ENCODE peak calls at places on chromosome 18, in seven cellular contexts. X, Q, U, R, O, V and T are unnamed samples. For H3K9me3 and H3K4me1, the result is how much of the 10 kb centered on the place peaks cover.

GRCh38 chr18:54086863-54087262 is 137.6 kb downstream of the MBD2 start:
- DNase-seq in O (no peak), X (no peak), Q (no peak), U (no peak), R (no peak), V (no peak), T (no peak)

GRCh38 chr18:61893304-61893970 is 630 bp upstream of the RNF152 start:
- DNase-seq in X (peak), Q (peak), R (no peak), O (no peak), U (peak), V (peak), T (peak)

GRCh38 chr18:8706545-8706980 is 1.2 kb downstream of the MTCL1 start:
- DNase-seq in U (no peak), V (peak), X (no peak), Q (no peak), R (no peak), O (no peak), T (no peak)

GRCh38 chr18:44636241-44636640 is 44.4 kb upstream of the SETBP1 start:
- DNase-seq in V (no peak), Q (no peak), R (no peak), X (no peak), U (no peak), O (no peak), T (no peak)

GRCh38 chr18:49161627-49162026 is 210.9 kb upstream of the SMAD7 start:
- DNase-seq in U (no peak), Q (no peak), O (no peak), X (no peak), R (no peak), V (no peak), T (no peak)

GRCh38 chr18:77249583-77250500 is at the start of gene GALR1:
- DNase-seq in U (no peak), X (no peak), Q (no peak), R (no peak), V (no peak), O (no peak), T (no peak)

GRCh38 chr18:67665266-67665665 is 148.7 kb upstream of the DSEL start:
- DNase-seq in R (no peak), V (no peak), O (no peak), X (no peak), U (no peak), Q (no peak), T (no peak)

GRCh38 chr18:30183766-30184165 is 858.8 kb downstream of the DSC3 start:
- DNase-seq in O (no peak), U (no peak), V (no peak), Q (no peak), X (no peak), R (no peak), T (no peak)

GRCh38 chr18:24177499-24178133 is 38.8 kb downstream of the CABYR start:
- DNase-seq in U (no peak), R (no peak), Q (no peak), O (no peak), X (no peak), V (no peak), T (no peak)

GRCh38 chr18:5649439-5649838 is 105.6 kb upstream of the EPB41L3 start:
- DNase-seq in R (no peak), O (no peak), V (no peak), U (no peak), Q (no peak), X (no peak), T (no peak)

GRCh38 chr18:63290456-63291200 is 28.9 kb downstream of the BCL2 start:
- DNase-seq in R (no peak), V (no peak), Q (no peak), O (no peak), X (no peak), U (no peak), T (no peak)

GRCh38 chr18:54161267-54161666 is 63.2 kb downstream of the MBD2 start:
- DNase-seq in O (no peak), U (no peak), R (no peak), V (no peak), Q (no peak), X (no peak), T (no peak)

GRCh38 chr18:51490417-51490816 is 292.9 kb upstream of the MEX3C start:
- DNase-seq in R (no peak), U (no peak), X (no peak), V (no peak), Q (no peak), O (no peak), T (no peak)

GRCh38 chr18:13279181-13280065 is 60.9 kb downstream of the LDLRAD4 start:
- DNase-seq in Q (peak), X (no peak), R (no peak), O (no peak), U (no peak), V (peak), T (no peak)

GRCh38 chr18:23982154-23983071 is 32.1 kb upstream of the TTC39C start:
- DNase-seq in Q (peak), O (no peak), V (no peak), R (peak), U (peak), X (peak), T (peak)

GRCh38 chr18:55090566-55091187 is 131.4 kb upstream of the CCDC68 start:
- DNase-seq in Q (no peak), V (no peak), R (no peak), U (no peak), X (no peak), O (no peak), T (no peak)

GRCh38 chr18:71665131-71665530 is 879.0 kb downstream of the CBLN2 start:
- DNase-seq in U (no peak), X (no peak), R (no peak), Q (no peak), V (no peak), O (no peak), T (no peak)

GRCh38 chr18:22346342-22346967 is 71.3 kb downstream of the CTAGE1 start:
- DNase-seq in X (peak), V (no peak), Q (peak), U (peak), R (no peak), O (no peak), T (peak)

GRCh38 chr18:3468066-3468705 is 18.2 kb downstream of the TGIF1 start:
- DNase-seq in X (no peak), V (no peak), R (no peak), U (peak), O (no peak), Q (no peak), T (no peak)

GRCh38 chr18:55097406-55098170 is 138.3 kb upstream of the CCDC68 start:
- DNase-seq in R (peak), Q (no peak), U (no peak), X (no peak), O (no peak), V (no peak), T (no peak)

GRCh38 chr18:69064063-69064462 is 266.2 kb downstream of the CCDC102B start:
- DNase-seq in V (no peak), X (no peak), U (no peak), R (no peak), Q (no peak), O (no peak), T (no peak)

GRCh38 chr18:76126327-76126726 is 368.7 kb downstream of the ZNF516 start:
- DNase-seq in V (no peak), O (no peak), U (no peak), X (no peak), Q (no peak), R (no peak), T (no peak)

GRCh38 chr18:74510770-74511095 is 14.6 kb downstream of the CNDP2 start:
- DNase-seq in X (peak), R (no peak), O (no peak), Q (no peak), V (no peak), U (no peak), T (no peak)

GRCh38 chr18:36352384-36352783 is 54.9 kb downstream of the FHOD3 start:
- DNase-seq in Q (peak), R (peak), U (no peak), V (no peak), O (no peak), X (no peak), T (peak)

GRCh38 chr18:44813586-44813985 is 132.9 kb downstream of the SETBP1 start:
- DNase-seq in V (no peak), U (no peak), Q (no peak), R (no peak), O (no peak), X (no peak), T (no peak)

GRCh38 chr18:10410472-10411300 is 43.7 kb upstream of the APCDD1 start:
- DNase-seq in X (no peak), V (no peak), U (no peak), O (no peak), R (no peak), Q (no peak), T (peak)

GRCh38 chr18:75533954-75534353 is 106.5 kb upstream of the SMIM21 start:
- DNase-seq in U (no peak), O (no peak), V (no peak), R (no peak), X (no peak), Q (no peak), T (no peak)

GRCh38 chr18:73895701-73896100 is 251.9 kb downstream of the FBXO15 start:
- DNase-seq in X (no peak), Q (no peak), V (no peak), R (no peak), O (no peak), U (no peak), T (no peak)

GRCh38 chr18:70234667-70235459 is 29.4 kb upstream of the RTTN start:
- DNase-seq in U (no peak), V (no peak), R (peak), Q (peak), X (no peak), O (no peak), T (no peak)

GRCh38 chr18:48743046-48743445 is 204.2 kb downstream of the CTIF start:
- DNase-seq in O (peak), X (peak), R (no peak), V (peak), U (peak), Q (peak), T (no peak)

GRCh38 chr18:9594782-9595181 is 19.6 kb downstream of the PPP4R1 start:
- DNase-seq in X (no peak), U (no peak), R (no peak), Q (no peak), V (no peak), O (no peak), T (no peak)

GRCh38 chr18:21369146-21369545 is 127.1 kb downstream of the GREB1L start:
- DNase-seq in R (peak), V (no peak), Q (no peak), X (no peak), U (no peak), O (no peak), T (no peak)

GRCh38 chr18:48034651-48035555 is 104.4 kb upstream of the SMAD2 start:
- DNase-seq in R (no peak), Q (no peak), V (peak), X (peak), U (no peak), O (no peak), T (no peak)

GRCh38 chr18:57649536-57650495 is 28.2 kb upstream of the NARS1 start:
- DNase-seq in Q (no peak), R (peak), X (no peak), U (no peak), O (no peak), V (no peak), T (peak)

GRCh38 chr18:49168970-49169619 is 218.3 kb upstream of the SMAD7 start:
- DNase-seq in O (no peak), X (no peak), U (peak), R (no peak), Q (no peak), V (no peak), T (peak)

GRCh38 chr18:183769-184168 is 25.4 kb downstream of the USP14 start:
- DNase-seq in V (no peak), R (no peak), O (no peak), X (no peak), U (no peak), Q (no peak), T (no peak)

GRCh38 chr18:37408676-37409305 is 156.8 kb downstream of the CELF4 start:
- DNase-seq in R (no peak), O (no peak), V (no peak), X (no peak), U (no peak), Q (no peak), T (no peak)

DNA sequence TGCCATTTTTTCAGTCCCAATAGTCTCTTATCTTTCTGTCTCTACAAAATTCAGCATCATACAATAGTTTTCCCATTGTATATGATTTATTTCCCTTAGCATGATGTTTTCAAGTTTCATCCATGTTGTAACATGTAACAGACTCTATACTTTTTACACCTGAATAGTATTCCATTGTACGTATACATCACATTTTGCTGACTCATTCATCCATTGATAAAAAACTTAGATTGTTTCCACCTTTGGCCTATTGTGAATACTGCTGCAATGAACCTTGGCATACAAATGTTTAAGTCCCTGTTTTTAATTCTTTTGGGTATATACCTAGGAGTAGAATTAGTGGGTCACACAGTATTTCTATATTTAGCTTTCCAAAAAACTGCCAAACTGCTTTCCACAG is 349.3 kb upstream of the CDH2 start:
- DNase-seq in Q (no peak), V (no peak), O (no peak), X (no peak), R (no peak), U (no peak), T (no peak)
- H3K9me3 ChIP-seq in Q (under half), V (under half), O (under half), X (under half), R (under half), U (under half), T (under half)

GRCh38 chr18:79399275-79400081 is 3.7 kb downstream of the NFATC1 start:
- DNase-seq in Q (peak), V (peak), U (no peak), X (peak), O (no peak), R (no peak), T (no peak)

GRCh38 chr18:79400591-79401381 is 5.1 kb downstream of the NFATC1 start:
- DNase-seq in X (peak), O (no peak), R (no peak), U (no peak), V (peak), Q (peak), T (no peak)

GRCh38 chr18:79401494-79402208 is 5.9 kb downstream of the NFATC1 start:
- DNase-seq in R (no peak), X (peak), V (peak), O (no peak), U (no peak), Q (peak), T (no peak)

GRCh38 chr18:79397830-79398761 is 2.4 kb downstream of the NFATC1 start:
- DNase-seq in Q (peak), X (peak), R (no peak), U (no peak), O (no peak), V (peak), T (no peak)

GRCh38 chr18:79400091-79400590 is 4.4 kb downstream of the NFATC1 start:
- DNase-seq in V (peak), U (peak), X (peak), R (no peak), Q (peak), O (peak), T (peak)
- H3K4me1 ChIP-seq in V (half or more), U (under half), X (under half), R (under half), Q (under half), O (half or more), T (under half)

GRCh38 chr18:59271606-59272220 is 1.5 kb downstream of the RAX start:
- DNase-seq in Q (no peak), X (no peak), U (no peak), R (no peak), O (no peak), V (no peak), T (no peak)

GRCh38 chr18:59273936-59274928 is 978 bp upstream of the RAX start:
- DNase-seq in O (no peak), V (no peak), U (no peak), R (no peak), X (peak), Q (no peak), T (no peak)

GRCh38 chr18:59272971-59273935 is at the start of gene RAX:
- DNase-seq in U (no peak), O (no peak), Q (no peak), X (peak), R (peak), V (no peak), T (peak)

GRCh38 chr18:59270689-59271257 is 2.5 kb downstream of the RAX start:
- DNase-seq in R (no peak), V (no peak), U (no peak), Q (no peak), X (no peak), O (no peak), T (no peak)

GRCh38 chr18:59272221-59272888 is 899 bp downstream of the RAX start:
- DNase-seq in V (no peak), R (no peak), X (peak), U (no peak), O (no peak), Q (no peak), T (no peak)
- H3K9me3 ChIP-seq in V (under half), R (under half), X (under half), U (under half), O (under half), Q (under half), T (under half)

GRCh38 chr18:35050004-35050623 is 8.9 kb downstream of the MAPRE2 start:
- DNase-seq in Q (no peak), V (no peak), X (no peak), U (no peak), O (no peak), R (no peak), T (no peak)

GRCh38 chr18:35045121-35045520 is 3.9 kb downstream of the MAPRE2 start:
- DNase-seq in O (no peak), X (no peak), Q (no peak), U (no peak), R (no peak), V (no peak), T (no peak)

GRCh38 chr18:35049111-35050003 is 8.1 kb downstream of the MAPRE2 start:
- DNase-seq in V (no peak), U (no peak), X (no peak), R (no peak), O (no peak), Q (no peak), T (no peak)

GRCh38 chr18:35045808-35046207 is 4.6 kb downstream of the MAPRE2 start:
- DNase-seq in R (no peak), U (no peak), V (no peak), Q (no peak), O (no peak), X (no peak), T (no peak)

DNA sequence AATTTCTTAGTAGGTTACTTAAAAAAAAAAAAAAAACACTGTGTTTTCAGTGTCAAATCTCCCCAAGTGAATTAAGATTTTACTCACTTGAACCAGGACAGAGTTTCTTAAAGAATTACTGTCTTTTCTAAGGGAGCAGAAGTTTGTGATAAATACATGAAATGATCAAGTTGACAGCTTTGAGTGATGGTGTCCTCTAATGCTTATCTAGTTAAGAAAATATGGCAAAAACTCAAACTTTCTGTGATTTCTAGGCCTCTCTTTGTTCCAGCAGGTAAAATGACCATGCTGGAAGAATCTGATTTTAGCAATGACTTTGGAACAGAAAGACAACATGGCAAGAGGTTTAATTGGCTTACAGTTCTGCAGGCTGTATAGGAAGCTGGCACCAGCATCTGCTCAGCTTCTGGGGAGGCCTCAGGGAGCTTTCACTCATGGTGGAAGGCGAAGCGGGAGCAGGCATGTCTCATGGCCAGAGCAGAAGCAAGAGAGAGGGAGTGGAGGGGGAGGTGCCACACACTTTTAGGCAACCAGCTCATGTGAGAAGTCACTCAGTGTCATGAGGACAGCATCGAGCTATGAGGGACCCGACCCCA is 6.6 kb downstream of the MAPRE2 start:
- DNase-seq in V (no peak), Q (no peak), O (no peak), X (no peak), U (no peak), R (no peak), T (no peak)
- H3K4me1 ChIP-seq in V (half or more), Q (under half), O (half or more), X (under half), U (under half), R (under half), T (under half)